ENCODE peak calls at places on chromosomes 1 and 21, in eight cellular contexts. W is GM12878, C is K562, S is MM.1S, Z is fibroblast of lung, A is HepG2, I is keratinocyte, N is astrocyte. F is an unnamed sample.

GRCh38 chr1:85566890-85567289 is 13.7 kb upstream of the CCN1 start:
- DNase-seq in C (no peak), S (no peak), Z (no peak), A (no peak), N (no peak), I (no peak), W (no peak), F (no peak)

GRCh38 chr1:57307382-57307781 is 116.5 kb downstream of the DAB1 start:
- DNase-seq in Z (no peak), S (peak), A (no peak), W (peak), C (peak), I (peak), N (no peak), F (peak)

GRCh38 chr1:242847390-242847993 is 323.0 kb upstream of the PLD5 start:
- DNase-seq in S (peak), A (no peak), Z (peak), C (no peak), N (peak), I (no peak), W (no peak), F (peak)

GRCh38 chr1:999797-1000356 is at the start of gene HES4:
- DNase-seq in N (peak), Z (peak), W (no peak), A (peak), S (no peak), I (no peak), C (peak), F (peak)

GRCh38 chr1:225449774-225450173 is 21.9 kb upstream of the LBR start:
- DNase-seq in A (no peak), S (no peak), N (no peak), Z (no peak), I (no peak), W (no peak), C (no peak), F (no peak)

GRCh38 chr1:97630281-97630680 is 290.6 kb downstream of the DPYD start:
- DNase-seq in W (no peak), C (no peak), N (no peak), Z (no peak), A (no peak), I (no peak), S (no peak), F (no peak)

GRCh38 chr1:227268943-227269342 is 49.3 kb downstream of the CDC42BPA start:
- DNase-seq in A (no peak), C (no peak), N (no peak), Z (peak), S (no peak), W (no peak), I (no peak), F (no peak)

GRCh38 chr1:169601096-169601881 is 15.0 kb upstream of the F5 start:
- DNase-seq in A (peak), I (no peak), S (peak), Z (peak), C (peak), W (peak), N (peak), F (no peak)

GRCh38 chr1:218171302-218171893 is 113.7 kb upstream of the RRP15 start:
- DNase-seq in C (no peak), I (no peak), W (no peak), N (peak), A (peak), Z (peak), S (peak), F (no peak)

GRCh38 chr21:43758132-43758619 is 17.9 kb downstream of the CSTB start:
- DNase-seq in Z (peak), S (no peak), W (no peak), I (no peak), C (no peak), A (no peak), N (no peak), F (no peak)

GRCh38 chr1:2358651-2359640 is 32.4 kb downstream of the MORN1 start:
- DNase-seq in A (no peak), W (no peak), S (no peak), Z (no peak), N (no peak), I (no peak), C (no peak), F (no peak)

GRCh38 chr21:38993561-38993960 is 187.8 kb downstream of the ETS2 start:
- DNase-seq in C (no peak), I (peak), S (no peak), N (peak), W (no peak), A (peak), Z (peak), F (no peak)

GRCh38 chr1:117842408-117843170 is 86.8 kb downstream of the GDAP2 start:
- DNase-seq in W (no peak), A (peak), C (peak), N (no peak), Z (no peak), S (no peak), I (peak), F (no peak)

GRCh38 chr1:43580039-43580438 is 49.4 kb downstream of the PTPRF start:
- DNase-seq in Z (no peak), A (no peak), I (no peak), C (no peak), N (no peak), W (no peak), S (no peak), F (no peak)

GRCh38 chr1:239587066-239587465 is 200.7 kb downstream of the CHRM3 start:
- DNase-seq in A (no peak), N (no peak), I (no peak), S (no peak), C (no peak), Z (no peak), W (no peak), F (peak)

GRCh38 chr21:15441060-15441493 is 288.7 kb upstream of the USP25 start:
- DNase-seq in Z (no peak), C (no peak), A (peak), N (no peak), S (no peak), W (no peak), I (no peak), F (no peak)

GRCh38 chr1:179144621-179145020 is 62.8 kb downstream of the TOR3A start:
- DNase-seq in A (no peak), I (no peak), N (no peak), C (no peak), Z (no peak), W (no peak), S (no peak), F (no peak)

GRCh38 chr21:45303111-45303615 is 15.5 kb upstream of the POFUT2 start:
- DNase-seq in C (no peak), I (no peak), Z (no peak), W (no peak), N (no peak), A (no peak), S (no peak), F (no peak)

GRCh38 chr1:16122916-16123315 is 33.0 kb downstream of the EPHA2 start:
- DNase-seq in N (peak), I (no peak), S (no peak), A (no peak), W (peak), C (no peak), Z (peak), F (peak)

GRCh38 chr1:169491845-169492281 is 6.1 kb upstream of the SLC19A2 start:
- DNase-seq in W (no peak), S (no peak), C (no peak), I (no peak), Z (no peak), A (no peak), N (no peak), F (no peak)

GRCh38 chr1:217076902-217077301 is 353.7 kb upstream of the ESRRG start:
- DNase-seq in C (no peak), A (no peak), W (no peak), I (no peak), N (peak), S (no peak), Z (peak), F (no peak)

DNA sequence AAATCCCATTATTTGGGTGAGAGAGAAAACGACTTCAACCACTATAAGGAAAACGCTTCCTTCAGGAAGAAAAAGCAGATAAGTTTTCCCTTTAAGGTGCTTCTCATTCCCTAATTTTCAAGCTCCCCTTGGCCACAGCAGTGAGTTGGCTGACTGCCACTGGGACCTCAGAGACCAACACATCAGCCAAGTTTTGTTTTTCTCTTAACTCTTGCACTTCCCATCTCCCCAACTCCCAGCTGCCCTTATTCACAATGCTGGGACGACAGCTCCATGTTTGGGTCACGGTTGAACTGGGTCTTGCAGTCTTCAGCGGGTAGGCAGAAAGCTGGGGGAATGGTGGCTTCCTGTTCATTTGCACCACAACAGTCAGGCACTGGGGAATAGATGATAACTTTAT is 18.9 kb downstream of the SGIP1 start:
- DNase-seq in I (no peak), N (no peak), C (no peak), S (no peak), W (no peak), A (no peak), Z (peak), F (no peak)
- H3K4me3 ChIP-seq in I (no peak), N (no peak), C (no peak), S (no peak), W (no peak), A (no peak), Z (no peak), F (no peak)

GRCh38 chr1:212917134-212917485 is 33.2 kb upstream of the VASH2 start:
- DNase-seq in I (no peak), C (no peak), N (no peak), A (no peak), S (no peak), W (no peak), Z (no peak), F (no peak)
- TF ChIP-seq EZH2 in I (no peak), C (no peak), N (no peak), A (no peak), S (no peak), W (no peak), Z (no peak), F (no peak)

GRCh38 chr21:31194510-31195293 is 149.4 kb downstream of the TIAM1 start:
- DNase-seq in S (no peak), W (no peak), N (no peak), I (no peak), A (no peak), C (no peak), Z (no peak), F (no peak)
- H3K4me3 ChIP-seq in S (no peak), W (no peak), N (no peak), I (no peak), A (no peak), C (no peak), Z (no peak), F (no peak)

GRCh38 chr1:17306407-17306806 is 1.6 kb upstream of the PADI4 start:
- DNase-seq in S (no peak), N (no peak), I (no peak), C (no peak), W (no peak), A (no peak), Z (no peak), F (no peak)

GRCh38 chr1:17305576-17306095 is 2.4 kb upstream of the PADI4 start:
- DNase-seq in N (no peak), A (no peak), Z (no peak), I (no peak), S (no peak), C (no peak), W (no peak), F (no peak)

GRCh38 chr1:17307329-17307728 is 668 bp upstream of the PADI4 start:
- DNase-seq in C (no peak), S (no peak), I (no peak), A (no peak), W (no peak), N (no peak), Z (no peak), F (no peak)

GRCh38 chr1:17307946-17308345 is at the start of gene PADI4:
- DNase-seq in I (no peak), N (no peak), Z (no peak), W (no peak), A (no peak), S (no peak), C (peak), F (no peak)

GRCh38 chr1:17306921-17307320 is 1.1 kb upstream of the PADI4 start:
- DNase-seq in S (no peak), Z (no peak), W (no peak), A (no peak), C (no peak), I (no peak), N (no peak), F (no peak)
- TF ChIP-seq EZH2 in S (no peak), Z (no peak), W (no peak), A (no peak), C (no peak), I (no peak), N (no peak), F (no peak)